ENCODE peak calls at places on chromosomes 5 and 9, in ten cellular contexts. Z is IMR-90, I is HCT116, Q is AG04450, H is epithelial cell of proximal tubule, U is lower leg skin, Y is fibroblast of pulmonary artery, A is heart left ventricle, M is thoracic aorta, G is fibroblast of lung. P is an unnamed sample.

GRCh38 chr9:8534828-8535227 is 735.2 kb upstream of the DMAC1 start:
- DNase-seq in I (no peak), H (no peak), G (no peak), Q (no peak), Z (no peak), M (no peak), A (no peak), Y (no peak), U (no peak), P (no peak)

GRCh38 chr9:123081824-123082223 is 48.4 kb downstream of the GPR21 start:
- DNase-seq in Y (peak; percentile 63), M (no peak), G (peak; percentile 58), Q (no peak), A (no peak), U (no peak), I (peak; percentile 22), H (no peak), Z (peak; percentile 55), P (peak; percentile 68)

GRCh38 chr5:157143127-157143959 is 678 bp upstream of the MED7 start:
- DNase-seq in A (peak; percentile 40), H (no peak), Q (no peak), M (no peak), Y (peak; percentile 25), I (no peak), U (peak; percentile 89), G (no peak), Z (peak; percentile 6), P (peak; percentile 46)

GRCh38 chr9:35716236-35716635 is 15.8 kb downstream of the TLN1 start:
- DNase-seq in G (no peak), I (no peak), A (no peak), Q (no peak), Y (no peak), Z (no peak), H (no peak), U (no peak), M (no peak), P (peak; percentile 33)

GRCh38 chr9:104906441-104907277 is 21.3 kb downstream of the ABCA1 start:
- DNase-seq in U (no peak), G (peak; percentile 79), Y (peak; percentile 74), A (no peak), Q (no peak), Z (peak; percentile 81), M (peak; percentile 57), H (no peak), I (no peak), P (peak; percentile 95)

GRCh38 chr5:115379622-115380344 is 83.3 kb upstream of the CCDC112 start:
- DNase-seq in H (peak; percentile 75), I (peak; percentile 81), Z (no peak), U (no peak), M (no peak), G (no peak), Q (no peak), A (no peak), Y (no peak), P (no peak)

GRCh38 chr5:111779260-111780254 is 22.6 kb upstream of the NREP start:
- DNase-seq in M (no peak), I (no peak), H (peak; percentile 50), U (no peak), Z (peak; percentile 39), Q (no peak), G (peak; percentile 33), Y (peak; percentile 44), A (peak; percentile 23), P (no peak)

GRCh38 chr5:31378838-31379237 is 153.1 kb downstream of the DROSHA start:
- DNase-seq in M (no peak), Y (peak; percentile 83), Z (peak; percentile 71), U (no peak), I (no peak), A (no peak), G (peak; percentile 55), Q (no peak), H (no peak), P (peak; percentile 56)

GRCh38 chr5:125834438-125835147 is 588.6 kb upstream of the GRAMD2B start:
- DNase-seq in Z (no peak), U (no peak), H (no peak), Q (no peak), I (no peak), M (no peak), Y (no peak), A (no peak), G (no peak), P (no peak)

GRCh38 chr5:88686743-88687142 is 196.2 kb downstream of the MEF2C start:
- DNase-seq in A (no peak), U (no peak), M (no peak), I (no peak), Y (no peak), H (no peak), Z (no peak), Q (no peak), G (no peak), P (no peak)

GRCh38 chr9:93122721-93123221 is 11.3 kb downstream of the NINJ1 start:
- DNase-seq in Q (no peak), A (no peak), I (no peak), U (peak; percentile 84), Y (no peak), G (no peak), H (no peak), M (no peak), Z (no peak), P (no peak)

GRCh38 chr5:159657766-159658165 is 258.5 kb upstream of the ADRA1B start:
- DNase-seq in A (no peak), Q (no peak), U (no peak), Z (no peak), Y (no peak), G (no peak), H (no peak), M (no peak), I (no peak), P (no peak)

GRCh38 chr5:159290741-159291140 is 27.7 kb downstream of the UBLCP1 start:
- DNase-seq in I (no peak), Q (no peak), A (no peak), M (no peak), Y (no peak), U (no peak), H (no peak), G (no peak), Z (peak; percentile 19), P (no peak)

GRCh38 chr5:109945097-109945678 is 255.5 kb downstream of the MAN2A1 start:
- DNase-seq in G (no peak), U (no peak), M (no peak), A (no peak), I (no peak), H (peak; percentile 43), Y (no peak), Z (no peak), Q (no peak), P (no peak)

GRCh38 chr5:61790678-61791077 is 458.6 kb downstream of the ZSWIM6 start:
- DNase-seq in I (peak; percentile 43), M (no peak), Z (no peak), Q (no peak), G (no peak), A (no peak), H (no peak), U (no peak), Y (no peak), P (no peak)

GRCh38 chr9:86842573-86842972 is 104.7 kb downstream of the GAS1 start:
- DNase-seq in Z (no peak), U (no peak), A (no peak), H (no peak), Q (no peak), M (no peak), G (no peak), I (no peak), Y (no peak), P (no peak)

GRCh38 chr5:39362646-39363045 is 1.6 kb downstream of the C9 start:
- DNase-seq in A (no peak), M (no peak), H (no peak), G (no peak), Q (no peak), U (no peak), I (no peak), Y (no peak), Z (no peak), P (no peak)

GRCh38 chr9:103902263-103902662 is 191.8 kb upstream of the SMC2 start:
- DNase-seq in M (no peak), U (no peak), I (no peak), A (no peak), G (no peak), Q (no peak), Z (no peak), Y (no peak), H (no peak), P (no peak)
- H3K4me3 ChIP-seq in M (no peak overlapping the region), U (no peak overlapping the region), I (no peak overlapping the region), A (no peak overlapping the region), G (no peak overlapping the region), Q (no peak overlapping the region), Z (no peak overlapping the region), Y (no peak overlapping the region), H (no peak overlapping the region), P (no peak overlapping the region)

GRCh38 chr5:173091981-173092380 is 35.8 kb downstream of the CREBRF start:
- DNase-seq in M (no peak), H (no peak), G (no peak), Q (no peak), Y (no peak), Z (no peak), A (no peak), U (no peak), I (no peak), P (no peak)
- TF ChIP-seq CTCF in M (no peak), H (no peak), G (no peak), Q (no peak), Y (no peak), Z (no peak), A (no peak), U (no peak), I (no peak), P (no peak)

GRCh38 chr9:77647267-77647658 is 859 bp downstream of the GNA14 start:
- DNase-seq in Y (no peak), G (no peak), Z (no peak), H (no peak), A (no peak), M (no peak), I (no peak), U (no peak), Q (no peak), P (peak; percentile 9)
- H3K4me3 ChIP-seq in Y (peak overlapping the region; percentile 59), G (no peak overlapping the region), Z (no peak overlapping the region), H (no peak overlapping the region), A (peak overlapping the region; percentile 41), M (peak overlapping the region; percentile 68), I (no peak overlapping the region), U (no peak overlapping the region), Q (no peak overlapping the region), P (peak overlapping the region; percentile 53)

GRCh38 chr9:127769985-127770904 is 8.2 kb downstream of the SH2D3C start:
- DNase-seq in U (no peak), H (no peak), G (no peak), Y (no peak), Z (no peak), I (no peak), M (no peak), A (peak; percentile 48), Q (no peak), P (no peak)
- TF ChIP-seq CTCF in U (no peak), H (no peak), G (no peak), Y (no peak), Z (no peak), I (no peak), M (no peak), A (no peak), Q (no peak), P (no peak)

GRCh38 chr9:125126019-125126746 is 17.1 kb downstream of the SCAI start:
- DNase-seq in U (peak; percentile 97), H (peak; percentile 67), Y (peak; percentile 98), G (peak; percentile 99), Z (peak; percentile 100), Q (peak; percentile 95), A (peak; percentile 76), I (no peak), M (peak; percentile 62), P (peak; percentile 98)
- H3K4me3 ChIP-seq in U (no peak overlapping the region), H (no peak overlapping the region), Y (no peak overlapping the region), G (no peak overlapping the region), Z (no peak overlapping the region), Q (no peak overlapping the region), A (no peak overlapping the region), I (no peak overlapping the region), M (no peak overlapping the region), P (no peak overlapping the region)